ENCODE peak calls at places on chromosomes 1 and 21, in four cellular contexts. W is CD8-positive, alpha-beta memory T cell; N is CD8-positive, alpha-beta T cell; E is heart left ventricle. Q is an unnamed sample.

GRCh38 chr1:905811-906531 is 17.8 kb upstream of the SAMD11 start:
- DNase-seq in E (peak; percentile 48), W (no peak), N (peak; percentile 17), Q (no peak)

GRCh38 chr1:115764541-115764940 is 4.0 kb downstream of the CASQ2 start:
- DNase-seq in W (no peak), E (no peak), N (no peak), Q (no peak)

GRCh38 chr1:221829327-221830011 is 87.6 kb upstream of the DUSP10 start:
- DNase-seq in W (peak; percentile 70), E (no peak), N (peak; percentile 60), Q (no peak)

GRCh38 chr1:110638556-110638955 is 32.4 kb upstream of the KCNA2 start:
- DNase-seq in W (no peak), N (no peak), E (no peak), Q (no peak)

GRCh38 chr1:205505076-205505729 is 734 bp downstream of the CDK18 start:
- DNase-seq in E (no peak), N (no peak), W (no peak), Q (no peak)

GRCh38 chr1:208302702-208303101 is 58.5 kb upstream of the PLXNA2 start:
- DNase-seq in W (no peak), N (no peak), E (no peak), Q (no peak)

GRCh38 chr1:119712342-119713038 is 756 bp downstream of the PHGDH start:
- DNase-seq in N (peak; percentile 52), W (no peak), E (peak; percentile 71), Q (no peak)

GRCh38 chr1:193799371-193799770 is 613.0 kb upstream of the B3GALT2 start:
- DNase-seq in W (no peak), E (peak; percentile 16), N (no peak), Q (no peak)

GRCh38 chr1:207579436-207579799 is 65.5 kb upstream of the CR1L start:
- DNase-seq in E (peak; percentile 19), W (peak; percentile 47), N (peak; percentile 28), Q (peak; percentile 6)

GRCh38 chr1:159211331-159212136 is 6.9 kb downstream of the ACKR1 start:
- DNase-seq in W (peak; percentile 60), E (no peak), N (peak; percentile 42), Q (peak; percentile 10)

GRCh38 chr1:109769335-109770078 is 5.8 kb upstream of the EPS8L3 start:
- DNase-seq in N (no peak), W (peak; percentile 22), E (no peak), Q (no peak)

GRCh38 chr1:227225715-227226346 is 92.5 kb downstream of the CDC42BPA start:
- DNase-seq in N (no peak), E (no peak), W (no peak), Q (no peak)

GRCh38 chr1:228295981-228296380 is 88.1 kb downstream of the OBSCN start:
- DNase-seq in W (no peak), E (no peak), N (no peak), Q (no peak)

GRCh38 chr1:37486680-37487618 is 12.6 kb downstream of the ZC3H12A start:
- DNase-seq in N (peak; percentile 74), E (peak; percentile 77), W (peak; percentile 83), Q (peak; percentile 78)

GRCh38 chr1:14340244-14340800 is 258.2 kb upstream of the KAZN start:
- DNase-seq in N (no peak), E (no peak), W (no peak), Q (no peak)

GRCh38 chr1:201251851-201252430 is 31.4 kb upstream of the PKP1 start:
- DNase-seq in N (no peak), W (no peak), E (no peak), Q (no peak)

GRCh38 chr1:107450899-107451664 is 310.2 kb downstream of the NTNG1 start:
- DNase-seq in N (no peak), W (no peak), E (no peak), Q (no peak)

GRCh38 chr1:18452550-18452949 is 28.2 kb upstream of the KLHDC7A start:
- DNase-seq in E (no peak), W (no peak), N (no peak), Q (no peak)

GRCh38 chr21:37758997-37759396 is 157.3 kb downstream of the KCNJ6 start:
- DNase-seq in N (no peak), E (peak; percentile 34), W (no peak), Q (no peak)

GRCh38 chr1:53591924-53592323 is 132.7 kb downstream of the DMRTB1 start:
- DNase-seq in N (no peak), E (no peak), W (no peak), Q (no peak)

GRCh38 chr21:46033410-46034404 is 52.1 kb downstream of the COL6A1 start:
- DNase-seq in N (no peak), E (no peak), W (no peak), Q (no peak)

GRCh38 chr1:58524353-58524945 is 22.1 kb downstream of the OMA1 start:
- DNase-seq in W (no peak), E (no peak), N (no peak), Q (no peak)

GRCh38 chr1:59007820-59008598 is 224.2 kb upstream of the JUN start:
- DNase-seq in W (no peak), N (no peak), E (no peak), Q (no peak)

GRCh38 chr1:161962094-161962887 is 61.4 kb downstream of the OLFML2B start:
- DNase-seq in N (no peak), E (no peak), W (no peak), Q (peak; percentile 51)

GRCh38 chr1:15685820-15686219 is 1.7 kb downstream of the PLEKHM2 start:
- DNase-seq in N (no peak), W (no peak), E (no peak), Q (no peak)

GRCh38 chr1:194069168-194069830 is 882.9 kb upstream of the B3GALT2 start:
- DNase-seq in N (no peak), W (no peak), E (peak; percentile 85), Q (no peak)

GRCh38 chr1:217586586-217586985 is 44.3 kb downstream of the GPATCH2 start:
- DNase-seq in E (no peak), W (no peak), N (no peak), Q (no peak)

GRCh38 chr1:41093826-41094225 is 72.3 kb upstream of the SLFNL1 start:
- DNase-seq in E (no peak), W (no peak), N (no peak), Q (no peak)

GRCh38 chr1:220040028-220040596 is 6.2 kb downstream of the EPRS1 start:
- DNase-seq in E (no peak), W (no peak), N (no peak), Q (peak; percentile 16)

GRCh38 chr1:40899230-40899870 is 37.2 kb upstream of the CITED4 start:
- DNase-seq in N (no peak), E (no peak), W (no peak), Q (no peak)

GRCh38 chr1:22761821-22762220 is 51.2 kb downstream of the EPHB2 start:
- DNase-seq in N (no peak), E (no peak), W (no peak), Q (no peak)

GRCh38 chr1:14149431-14149830 is 449.1 kb upstream of the KAZN start:
- DNase-seq in N (no peak), E (no peak), W (no peak), Q (no peak)

GRCh38 chr1:234988536-234988935 is 140.1 kb downstream of the TOMM20 start:
- DNase-seq in W (no peak), E (no peak), N (no peak), Q (no peak)

GRCh38 chr1:234987415-234988159 is 141.1 kb downstream of the TOMM20 start:
- DNase-seq in E (peak; percentile 76), W (no peak), N (no peak), Q (no peak)

GRCh38 chr1:234988160-234988528 is 140.5 kb downstream of the TOMM20 start:
- DNase-seq in W (no peak), E (no peak), N (no peak), Q (no peak)

GRCh38 chr1:234985531-234986294 is 142.9 kb downstream of the TOMM20 start:
- DNase-seq in W (no peak), E (no peak), N (no peak), Q (no peak)

GRCh38 chr1:234986750-234987414 is 141.8 kb downstream of the TOMM20 start:
- DNase-seq in N (no peak), E (no peak), W (no peak), Q (no peak)
- H3K4me1 ChIP-seq in N (peaks cover 5% of the 10 kb centered on the region), E (peaks cover 34% of the 10 kb centered on the region), W (peaks cover 10% of the 10 kb centered on the region), Q (peaks cover 26% of the 10 kb centered on the region)

GRCh38 chr1:152166966-152167365 is 7.9 kb upstream of the RPTN start:
- DNase-seq in E (no peak), W (no peak), N (no peak), Q (no peak)

GRCh38 chr1:152162826-152163463 is 3.9 kb upstream of the RPTN start:
- DNase-seq in E (no peak), W (no peak), N (no peak), Q (no peak)

GRCh38 chr1:152167835-152168534 is 9.0 kb upstream of the RPTN start:
- DNase-seq in N (no peak), E (no peak), W (no peak), Q (no peak)

GRCh38 chr1:152164542-152165136 is 5.6 kb upstream of the RPTN start:
- DNase-seq in W (no peak), N (no peak), E (no peak), Q (no peak)

DNA sequence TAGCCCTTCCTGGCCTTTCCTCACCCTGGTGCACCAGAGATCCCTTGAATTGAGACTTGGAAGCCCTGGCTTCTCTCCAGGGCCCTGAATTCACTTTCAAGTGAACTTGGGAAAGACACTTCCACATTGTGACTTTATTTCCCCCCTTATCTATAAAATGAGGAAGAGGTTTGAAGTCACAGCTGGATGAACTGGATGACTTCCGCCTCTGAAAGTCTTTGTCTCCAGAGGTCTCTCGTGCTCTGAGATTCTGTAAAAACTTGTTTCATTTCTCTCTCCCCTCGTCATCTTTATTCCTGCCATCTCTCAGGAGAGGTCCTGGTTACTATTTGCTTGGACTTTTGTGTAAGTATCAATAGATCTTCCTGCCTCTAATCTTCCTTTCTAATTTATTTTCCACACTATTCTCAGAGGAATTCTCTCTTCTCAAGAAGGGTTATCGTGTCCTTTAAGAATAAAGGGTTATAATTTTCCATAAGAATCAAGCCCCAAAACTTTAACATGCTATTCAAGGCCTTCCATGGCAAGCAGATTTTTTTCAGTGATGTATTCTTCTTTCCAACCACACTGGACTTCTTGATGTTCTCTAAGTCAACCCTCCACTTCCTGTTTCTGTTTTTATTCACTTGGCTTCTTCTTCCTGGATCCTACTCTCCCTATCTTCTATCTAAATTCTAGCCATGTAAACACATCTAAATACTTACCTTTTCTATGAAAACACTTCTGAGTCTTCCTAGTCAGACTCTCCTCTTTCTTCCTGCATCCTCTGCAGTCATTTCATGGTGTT is 6.5 kb upstream of the RPTN start:
- DNase-seq in N (no peak), E (no peak), W (no peak), Q (no peak)
- H3K9me3 ChIP-seq in N (no peaks in the 10 kb centered on the region), E (no peaks in the 10 kb centered on the region), W (no peaks in the 10 kb centered on the region), Q (no peaks in the 10 kb centered on the region)

GRCh38 chr21:14876464-14876863 is 188.3 kb downstream of the NRIP1 start:
- DNase-seq in E (no peak), W (no peak), N (no peak), Q (no peak)

GRCh38 chr21:14878971-14879370 is 185.8 kb downstream of the NRIP1 start:
- DNase-seq in E (no peak), N (no peak), W (no peak), Q (no peak)

GRCh38 chr21:14879458-14879857 is 185.3 kb downstream of the NRIP1 start:
- DNase-seq in E (no peak), W (no peak), N (no peak), Q (no peak)

GRCh38 chr21:14875704-14876364 is 189.0 kb downstream of the NRIP1 start:
- DNase-seq in N (no peak), E (no peak), W (no peak), Q (no peak)

GRCh38 chr21:14877581-14878228 is 187.1 kb downstream of the NRIP1 start:
- DNase-seq in N (no peak), E (no peak), W (no peak), Q (no peak)
- H3K4me1 ChIP-seq in N (no peaks in the 10 kb centered on the region), E (peaks cover 10% of the 10 kb centered on the region), W (no peaks in the 10 kb centered on the region), Q (no peaks in the 10 kb centered on the region)

GRCh38 chr1:199747984-199748383 is 279.5 kb upstream of the NR5A2 start:
- DNase-seq in W (no peak), E (no peak), N (no peak), Q (no peak)
- H3K9me3 ChIP-seq in W (no peaks in the 10 kb centered on the region), E (no peaks in the 10 kb centered on the region), N (no peaks in the 10 kb centered on the region), Q (no peaks in the 10 kb centered on the region)